ENCODE peak calls at places on chromosomes 3 and 15, in four cellular contexts. One of them, this sample, is unnamed.

GRCh38 chr3:119236756-119237155 is 3.9 kb downstream of the B4GALT4 start:
- DNase-seq in astrocyte: no peak
- DNase-seq in AG10803: no peak
- DNase-seq in AG04450: no peak
- DNase-seq in this sample: no peak

GRCh38 chr3:65672876-65673815 is 365.6 kb downstream of the MAGI1 start:
- DNase-seq in astrocyte: no peak
- DNase-seq in AG10803: peak; percentile 30
- DNase-seq in AG04450: peak; percentile 1
- DNase-seq in this sample: peak; percentile 6

GRCh38 chr3:191376742-191377141 is 46.4 kb upstream of the UTS2B start:
- DNase-seq in astrocyte: peak; percentile 67
- DNase-seq in AG10803: peak; percentile 80
- DNase-seq in AG04450: no peak
- DNase-seq in this sample: no peak

GRCh38 chr3:133440652-133441051 is 40.8 kb downstream of the BFSP2 start:
- DNase-seq in astrocyte: no peak
- DNase-seq in AG10803: no peak
- DNase-seq in AG04450: peak; percentile 27
- DNase-seq in this sample: no peak

GRCh38 chr3:11077466-11077865 is 76.8 kb upstream of the HRH1 start:
- DNase-seq in astrocyte: no peak
- DNase-seq in AG10803: peak; percentile 85
- DNase-seq in AG04450: peak; percentile 42
- DNase-seq in this sample: no peak

GRCh38 chr3:180306691-180307090 is 270.0 kb upstream of the PEX5L start:
- DNase-seq in astrocyte: peak; percentile 34
- DNase-seq in AG10803: peak; percentile 56
- DNase-seq in AG04450: no peak
- DNase-seq in this sample: no peak

GRCh38 chr3:98761656-98762229 is 1.4 kb upstream of the ST3GAL6 start:
- DNase-seq in astrocyte: no peak
- DNase-seq in AG10803: no peak
- DNase-seq in AG04450: no peak
- DNase-seq in this sample: no peak

GRCh38 chr3:43676440-43676839 is 14.3 kb upstream of the ABHD5 start:
- DNase-seq in astrocyte: no peak
- DNase-seq in AG10803: no peak
- DNase-seq in AG04450: no peak
- DNase-seq in this sample: no peak

GRCh38 chr15:40878785-40879184 is 4.8 kb upstream of the RHOV start:
- DNase-seq in astrocyte: peak; percentile 44
- DNase-seq in AG10803: no peak
- DNase-seq in AG04450: no peak
- DNase-seq in this sample: no peak

GRCh38 chr15:98347001-98347400 is 301.3 kb upstream of the IGF1R start:
- DNase-seq in astrocyte: no peak
- DNase-seq in AG10803: peak; percentile 1
- DNase-seq in AG04450: no peak
- DNase-seq in this sample: no peak

DNA sequence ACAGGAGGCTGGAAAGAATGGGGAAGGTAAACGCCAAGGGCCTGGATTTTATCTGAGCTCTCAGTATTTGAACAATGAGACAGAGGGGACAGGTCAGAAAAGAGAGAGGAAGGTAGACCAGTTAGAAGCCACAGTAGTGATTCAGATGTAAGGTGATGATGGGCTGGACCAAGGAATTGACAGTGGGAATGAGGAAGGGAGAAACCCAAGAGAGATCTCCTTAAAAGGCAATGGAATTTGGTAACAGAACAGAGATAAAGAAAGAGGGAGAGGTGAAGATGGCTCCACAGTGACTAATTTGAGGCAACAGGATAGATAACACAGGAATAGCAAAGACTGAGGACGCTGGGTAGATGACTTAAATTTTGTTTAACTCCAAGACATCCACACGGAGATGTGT is 11.4 kb upstream of the HEG1 start:
- DNase-seq in astrocyte: peak; percentile 57
- DNase-seq in AG10803: no peak
- DNase-seq in AG04450: no peak
- DNase-seq in this sample: no peak
- H3K4me3 ChIP-seq in astrocyte: no peak overlapping the region
- H3K4me3 ChIP-seq in AG10803: no peak overlapping the region
- H3K4me3 ChIP-seq in AG04450: no peak overlapping the region
- H3K4me3 ChIP-seq in this sample: no peak overlapping the region

GRCh38 chr15:57345584-57345983 is 30.7 kb upstream of the CGNL1 start:
- DNase-seq in astrocyte: no peak
- DNase-seq in AG10803: no peak
- DNase-seq in AG04450: no peak
- DNase-seq in this sample: no peak
- TF ChIP-seq CTCF in astrocyte: peak; percentile 22
- TF ChIP-seq CTCF in AG10803: peak; percentile 22
- TF ChIP-seq CTCF in AG04450: peak; percentile 13
- TF ChIP-seq CTCF in this sample: peak; percentile 75

GRCh38 chr3:37337481-37337880 is 163.1 kb upstream of the LRRFIP2 start:
- DNase-seq in astrocyte: no peak
- DNase-seq in AG10803: no peak
- DNase-seq in AG04450: no peak
- DNase-seq in this sample: no peak

DNA sequence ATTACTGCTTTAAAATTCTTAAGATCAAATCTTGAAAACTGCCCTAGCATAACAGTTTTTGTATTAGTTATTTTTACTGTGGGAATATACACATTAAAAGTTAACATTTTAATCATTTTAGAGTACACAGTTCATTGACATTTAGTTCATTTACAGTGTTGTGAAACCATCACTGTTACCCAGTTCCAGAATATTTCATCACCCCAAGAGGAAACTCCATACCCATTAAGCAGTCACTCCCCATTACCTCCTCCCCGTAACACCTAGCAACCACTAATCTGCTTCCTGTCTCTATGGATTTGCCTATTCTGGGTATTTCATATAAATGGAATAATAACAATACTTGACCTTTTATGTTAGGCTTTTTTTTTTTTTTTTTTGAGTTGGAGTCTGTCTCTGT is 164.1 kb upstream of the LRRFIP2 start:
- DNase-seq in astrocyte: no peak
- DNase-seq in AG10803: peak; percentile 55
- DNase-seq in AG04450: no peak
- DNase-seq in this sample: no peak
- H3K4me3 ChIP-seq in astrocyte: no peak overlapping the region
- H3K4me3 ChIP-seq in AG10803: no peak overlapping the region
- H3K4me3 ChIP-seq in AG04450: no peak overlapping the region
- H3K4me3 ChIP-seq in this sample: no peak overlapping the region

GRCh38 chr3:45078910-45079522 is 52.9 kb downstream of the CLEC3B start:
- DNase-seq in astrocyte: peak; percentile 34
- DNase-seq in AG10803: peak; percentile 40
- DNase-seq in AG04450: no peak
- DNase-seq in this sample: no peak
- TF ChIP-seq CTCF in astrocyte: peak; percentile 7
- TF ChIP-seq CTCF in AG10803: peak; percentile 25
- TF ChIP-seq CTCF in AG04450: peak; percentile 39
- TF ChIP-seq CTCF in this sample: peak; percentile 37

GRCh38 chr3:52108302-52109232 is 45.7 kb downstream of the POC1A start:
- DNase-seq in astrocyte: no peak
- DNase-seq in AG10803: peak; percentile 63
- DNase-seq in AG04450: no peak
- DNase-seq in this sample: no peak
- H3K4me3 ChIP-seq in astrocyte: no peak overlapping the region
- H3K4me3 ChIP-seq in AG10803: peak overlapping the region; percentile 31
- H3K4me3 ChIP-seq in AG04450: no peak overlapping the region
- H3K4me3 ChIP-seq in this sample: no peak overlapping the region

GRCh38 chr3:53996153-53996861 is 104.6 kb upstream of the SELENOK start:
- DNase-seq in astrocyte: no peak
- DNase-seq in AG10803: no peak
- DNase-seq in AG04450: no peak
- DNase-seq in this sample: no peak
- TF ChIP-seq CTCF in astrocyte: no peak
- TF ChIP-seq CTCF in AG10803: no peak
- TF ChIP-seq CTCF in AG04450: no peak
- TF ChIP-seq CTCF in this sample: no peak

GRCh38 chr3:183401678-183402077 is 26.7 kb downstream of the MCF2L2 start:
- DNase-seq in astrocyte: no peak
- DNase-seq in AG10803: no peak
- DNase-seq in AG04450: no peak
- DNase-seq in this sample: no peak
- H3K4me3 ChIP-seq in astrocyte: no peak overlapping the region
- H3K4me3 ChIP-seq in AG10803: no peak overlapping the region
- H3K4me3 ChIP-seq in AG04450: no peak overlapping the region
- H3K4me3 ChIP-seq in this sample: no peak overlapping the region

GRCh38 chr15:34616613-34617012 is 33.2 kb upstream of the GOLGA8B start:
- DNase-seq in astrocyte: peak; percentile 36
- DNase-seq in AG10803: peak; percentile 37
- DNase-seq in AG04450: no peak
- DNase-seq in this sample: peak; percentile 45
- TF ChIP-seq CTCF in astrocyte: peak; percentile 5
- TF ChIP-seq CTCF in AG10803: peak; percentile 39
- TF ChIP-seq CTCF in AG04450: peak; percentile 33
- TF ChIP-seq CTCF in this sample: peak; percentile 47

GRCh38 chr15:95265419-95265997 is 1034.1 kb downstream of the MCTP2 start:
- DNase-seq in astrocyte: no peak
- DNase-seq in AG10803: no peak
- DNase-seq in AG04450: no peak
- DNase-seq in this sample: no peak

GRCh38 chr15:95267476-95267875 is 1036.1 kb downstream of the MCTP2 start:
- DNase-seq in astrocyte: no peak
- DNase-seq in AG10803: peak; percentile 18
- DNase-seq in AG04450: no peak
- DNase-seq in this sample: no peak

GRCh38 chr15:95269247-95270155 is 1038.1 kb downstream of the MCTP2 start:
- DNase-seq in astrocyte: no peak
- DNase-seq in AG10803: no peak
- DNase-seq in AG04450: no peak
- DNase-seq in this sample: no peak

GRCh38 chr15:95263751-95264150 is 1032.4 kb downstream of the MCTP2 start:
- DNase-seq in astrocyte: no peak
- DNase-seq in AG10803: no peak
- DNase-seq in AG04450: no peak
- DNase-seq in this sample: no peak

DNA sequence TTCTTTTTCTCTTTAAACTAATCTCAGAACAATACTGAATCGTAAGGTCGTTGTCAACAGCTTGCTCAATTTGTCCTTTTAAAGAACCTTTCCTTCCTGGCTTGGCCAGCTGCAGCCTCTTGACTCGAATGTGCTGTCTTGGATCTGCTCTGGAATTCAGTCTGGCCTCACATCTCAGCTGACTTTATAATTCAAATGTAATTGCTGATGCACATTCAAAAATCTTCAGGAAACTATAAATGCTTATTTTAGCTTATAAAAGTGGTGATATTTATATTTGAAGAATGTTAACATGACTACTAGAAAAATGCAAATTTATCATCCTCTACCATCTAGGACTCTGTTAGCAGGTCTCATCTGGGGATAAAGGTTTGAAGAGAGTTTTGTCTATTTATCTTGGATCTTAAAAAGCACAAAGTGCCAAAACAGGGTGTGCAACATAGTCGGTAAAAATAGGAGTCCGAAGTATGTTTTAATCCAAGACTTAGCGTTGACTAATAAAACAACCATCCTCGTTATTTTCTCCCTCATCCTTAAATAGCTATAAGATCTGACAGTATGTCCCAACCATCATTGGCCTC is 1035.2 kb downstream of the MCTP2 start:
- DNase-seq in astrocyte: peak; percentile 74
- DNase-seq in AG10803: peak; percentile 68
- DNase-seq in AG04450: no peak
- DNase-seq in this sample: no peak
- H3K4me3 ChIP-seq in astrocyte: no peak overlapping the region
- H3K4me3 ChIP-seq in AG10803: no peak overlapping the region
- H3K4me3 ChIP-seq in AG04450: no peak overlapping the region
- H3K4me3 ChIP-seq in this sample: no peak overlapping the region

GRCh38 chr15:34360298-34360697 is 6.7 kb downstream of the LPCAT4 start:
- DNase-seq in astrocyte: no peak
- DNase-seq in AG10803: no peak
- DNase-seq in AG04450: no peak
- DNase-seq in this sample: no peak
- TF ChIP-seq CTCF in astrocyte: no peak
- TF ChIP-seq CTCF in AG10803: no peak
- TF ChIP-seq CTCF in AG04450: no peak
- TF ChIP-seq CTCF in this sample: no peak

This sample was measured in retinal pigment epithelial cell.